ENCODE peak calls at places on chromosome 20, in ten cellular contexts. Z is astrocyte of the spinal cord; Y is WTC11; W is progenitor cell of endocrine pancreas; I is nephron progenitor cell; K is WERI-Rb-1; H is CD4-positive, alpha-beta T cell; L is AG04450; X is activated B cell treated with CpG ODN at 0.5 μM for 24 hours; O is cardiac fibroblast. P is an unnamed sample.

GRCh38 chr20:61600061-61600460 is 348.0 kb downstream of the CDH4 start:
- DNase-seq in Z (no peak), Y (no peak), W (no peak), I (no peak), K (no peak), H (no peak), L (no peak), X (no peak), O (no peak), P (no peak)

GRCh38 chr20:10508468-10509251 is 73.6 kb downstream of the SLX4IP start:
- DNase-seq in Z (peak), Y (no peak), W (no peak), I (peak), K (no peak), H (no peak), L (no peak), X (no peak), O (peak), P (no peak)

GRCh38 chr20:22403860-22404608 is 180.3 kb downstream of the FOXA2 start:
- DNase-seq in Z (no peak), Y (no peak), W (no peak), I (no peak), K (no peak), H (no peak), L (no peak), X (no peak), O (peak), P (no peak)

GRCh38 chr20:12535770-12536169 is 473.0 kb upstream of the SPTLC3 start:
- DNase-seq in Z (no peak), Y (no peak), W (no peak), I (no peak), K (no peak), H (no peak), L (no peak), X (no peak), O (no peak), P (no peak)

GRCh38 chr20:36483919-36484808 is 57.2 kb upstream of the MYL9 start:
- DNase-seq in Z (peak), Y (no peak), W (no peak), I (no peak), K (no peak), H (no peak), L (no peak), X (no peak), O (no peak), P (no peak)

GRCh38 chr20:53773792-53774371 is 180.2 kb upstream of the ZNF217 start:
- DNase-seq in Z (peak), Y (no peak), W (no peak), I (no peak), K (no peak), H (no peak), L (peak), X (no peak), O (peak), P (no peak)

GRCh38 chr20:45064812-45065211 is 36.1 kb downstream of the KCNS1 start:
- DNase-seq in Z (no peak), Y (no peak), W (no peak), I (no peak), K (no peak), H (no peak), L (no peak), X (no peak), O (no peak), P (no peak)

GRCh38 chr20:24663496-24663895 is 194.1 kb downstream of the SYNDIG1 start:
- DNase-seq in Z (no peak), Y (no peak), W (no peak), I (no peak), K (no peak), H (no peak), L (no peak), X (no peak), O (no peak), P (no peak)

GRCh38 chr20:33278700-33279099 is 4.3 kb upstream of the BPIFB1 start:
- DNase-seq in Z (no peak), Y (no peak), W (no peak), I (no peak), K (no peak), H (no peak), L (no peak), X (no peak), O (no peak), P (no peak)

GRCh38 chr20:50111120-50111828 is 1.7 kb downstream of the UBE2V1 start:
- DNase-seq in Z (peak), Y (no peak), W (no peak), I (no peak), K (no peak), H (no peak), L (no peak), X (no peak), O (peak), P (no peak)

GRCh38 chr20:44080646-44081267 is 106.2 kb downstream of the JPH2 start:
- DNase-seq in Z (peak), Y (peak), W (peak), I (peak), K (peak), H (peak), L (peak), X (peak), O (peak), P (peak)

GRCh38 chr20:50285376-50286173 is 94.9 kb downstream of the CEBPB start:
- DNase-seq in Z (peak), Y (no peak), W (no peak), I (no peak), K (no peak), H (no peak), L (no peak), X (peak), O (peak), P (no peak)

GRCh38 chr20:35040090-35040489 is 52.5 kb downstream of the TRPC4AP start:
- DNase-seq in Z (no peak), Y (no peak), W (no peak), I (no peak), K (no peak), H (no peak), L (no peak), X (no peak), O (no peak), P (no peak)

GRCh38 chr20:53739799-53740785 is 146.5 kb upstream of the ZNF217 start:
- DNase-seq in Z (no peak), Y (no peak), W (no peak), I (no peak), K (no peak), H (no peak), L (no peak), X (no peak), O (peak), P (no peak)

GRCh38 chr20:35618372-35619131 is 2.9 kb downstream of the SPAG4 start:
- DNase-seq in Z (peak), Y (peak), W (no peak), I (peak), K (peak), H (no peak), L (no peak), X (peak), O (peak), P (no peak)

GRCh38 chr20:63626424-63627128 is at the start of gene GMEB2:
- DNase-seq in Z (no peak), Y (no peak), W (no peak), I (peak), K (peak), H (peak), L (no peak), X (no peak), O (peak), P (peak)

GRCh38 chr20:5691918-5692618 is 58.1 kb upstream of the SHLD1 start:
- DNase-seq in Z (no peak), Y (no peak), W (no peak), I (peak), K (no peak), H (no peak), L (no peak), X (peak), O (no peak), P (no peak)

GRCh38 chr20:63574156-63574828 is at the start of gene HELZ2:
- DNase-seq in Z (peak), Y (peak), W (peak), I (peak), K (peak), H (peak), L (no peak), X (peak), O (peak), P (peak)

GRCh38 chr20:18390201-18390600 is 76.6 kb downstream of the DZANK1 start:
- DNase-seq in Z (no peak), Y (no peak), W (no peak), I (no peak), K (no peak), H (no peak), L (no peak), X (no peak), O (no peak), P (no peak)

GRCh38 chr20:24781061-24781980 is 167.7 kb upstream of the CST7 start:
- DNase-seq in Z (peak), Y (peak), W (no peak), I (peak), K (peak), H (no peak), L (no peak), X (no peak), O (peak), P (no peak)

GRCh38 chr20:44218441-44218840 is 7.9 kb upstream of the OSER1 start:
- DNase-seq in Z (no peak), Y (no peak), W (no peak), I (no peak), K (no peak), H (peak), L (no peak), X (no peak), O (no peak), P (no peak)

GRCh38 chr20:12695937-12696336 is 312.8 kb upstream of the SPTLC3 start:
- DNase-seq in Z (no peak), Y (peak), W (no peak), I (no peak), K (no peak), H (no peak), L (no peak), X (no peak), O (no peak), P (no peak)

GRCh38 chr20:4060054-4060795 is 44.9 kb upstream of the RNF24 start:
- DNase-seq in Z (no peak), Y (no peak), W (no peak), I (no peak), K (no peak), H (no peak), L (no peak), X (no peak), O (no peak), P (no peak)

GRCh38 chr20:25750765-25751696 is 54.4 kb upstream of the ZNF337 start:
- DNase-seq in Z (peak), Y (peak), W (no peak), I (no peak), K (no peak), H (peak), L (no peak), X (peak), O (peak), P (no peak)

GRCh38 chr20:50356522-50356880 is 153.7 kb upstream of the PTPN1 start:
- DNase-seq in Z (no peak), Y (no peak), W (no peak), I (no peak), K (peak), H (no peak), L (no peak), X (no peak), O (no peak), P (no peak)

GRCh38 chr20:16771204-16771603 is 23.0 kb downstream of the OTOR start:
- DNase-seq in Z (no peak), Y (no peak), W (no peak), I (no peak), K (no peak), H (no peak), L (no peak), X (no peak), O (no peak), P (no peak)

GRCh38 chr20:31833130-31833930 is 12.1 kb downstream of the FOXS1 start:
- DNase-seq in Z (no peak), Y (peak), W (peak), I (peak), K (peak), H (peak), L (no peak), X (peak), O (peak), P (peak)

GRCh38 chr20:49450281-49450707 is 32.2 kb downstream of the KCNB1 start:
- DNase-seq in Z (no peak), Y (peak), W (no peak), I (no peak), K (no peak), H (no peak), L (no peak), X (no peak), O (no peak), P (no peak)

GRCh38 chr20:32965115-32965514 is 39.1 kb downstream of the SUN5 start:
- DNase-seq in Z (no peak), Y (peak), W (no peak), I (no peak), K (no peak), H (no peak), L (no peak), X (no peak), O (no peak), P (no peak)

GRCh38 chr20:62010551-62011402 is 54.9 kb downstream of the TAF4 start:
- DNase-seq in Z (peak), Y (peak), W (peak), I (peak), K (peak), H (peak), L (peak), X (peak), O (peak), P (peak)

GRCh38 chr20:46283426-46283825 is 24.9 kb downstream of the CDH22 start:
- DNase-seq in Z (no peak), Y (no peak), W (no peak), I (no peak), K (no peak), H (no peak), L (no peak), X (no peak), O (no peak), P (no peak)

GRCh38 chr20:50607850-50608749 is 83.2 kb downstream of the RIPOR3 start:
- DNase-seq in Z (no peak), Y (no peak), W (no peak), I (no peak), K (no peak), H (no peak), L (no peak), X (no peak), O (no peak), P (no peak)

GRCh38 chr20:62959101-62959971 is 6.8 kb downstream of the SLC17A9 start:
- DNase-seq in Z (no peak), Y (no peak), W (no peak), I (no peak), K (no peak), H (no peak), L (no peak), X (no peak), O (no peak), P (no peak)

GRCh38 chr20:20224806-20225205 is 143.1 kb upstream of the INSM1 start:
- DNase-seq in Z (no peak), Y (no peak), W (no peak), I (no peak), K (no peak), H (no peak), L (no peak), X (no peak), O (no peak), P (no peak)

GRCh38 chr20:17925300-17925939 is 43.2 kb downstream of the SNX5 start:
- DNase-seq in Z (no peak), Y (no peak), W (no peak), I (no peak), K (peak), H (no peak), L (no peak), X (no peak), O (peak), P (no peak)

GRCh38 chr20:1005452-1006027 is 3.4 kb upstream of the RSPO4 start:
- DNase-seq in Z (no peak), Y (peak), W (no peak), I (peak), K (peak), H (no peak), L (no peak), X (no peak), O (peak), P (no peak)

GRCh38 chr20:42043921-42044320 is 425.7 kb upstream of the CHD6 start:
- DNase-seq in Z (no peak), Y (no peak), W (no peak), I (no peak), K (no peak), H (no peak), L (no peak), X (no peak), O (no peak), P (no peak)

GRCh38 chr20:38222231-38222922 is 38.2 kb downstream of the KIAA1755 start:
- DNase-seq in Z (peak), Y (peak), W (peak), I (peak), K (peak), H (peak), L (no peak), X (peak), O (peak), P (peak)

GRCh38 chr20:38224534-38224933 is 36.0 kb downstream of the KIAA1755 start:
- DNase-seq in Z (no peak), Y (no peak), W (no peak), I (no peak), K (no peak), H (no peak), L (no peak), X (no peak), O (no peak), P (no peak)

GRCh38 chr20:38223743-38224100 is 36.8 kb downstream of the KIAA1755 start:
- DNase-seq in Z (no peak), Y (no peak), W (no peak), I (no peak), K (no peak), H (no peak), L (no peak), X (no peak), O (no peak), P (no peak)

GRCh38 chr20:38221041-38221589 is 39.4 kb downstream of the KIAA1755 start:
- DNase-seq in Z (peak), Y (peak), W (peak), I (peak), K (peak), H (peak), L (no peak), X (peak), O (peak), P (peak)

GRCh38 chr20:38222923-38223742 is 37.4 kb downstream of the KIAA1755 start:
- DNase-seq in Z (no peak), Y (no peak), W (no peak), I (no peak), K (no peak), H (no peak), L (no peak), X (no peak), O (no peak), P (no peak)
- TF ChIP-seq CTCF in Z (no peak), Y (no peak), W (no peak), I (no peak), K (no peak), H (peak), L (no peak), X (no peak), O (no peak), P (no peak)

GRCh38 chr20:2238601-2239000 is 57.2 kb upstream of the TGM3 start:
- DNase-seq in Z (no peak), Y (no peak), W (no peak), I (no peak), K (no peak), H (no peak), L (no peak), X (no peak), O (no peak), P (no peak)

GRCh38 chr20:2234788-2235187 is 61.0 kb upstream of the TGM3 start:
- DNase-seq in Z (peak), Y (peak), W (no peak), I (peak), K (no peak), H (no peak), L (no peak), X (no peak), O (peak), P (no peak)

GRCh38 chr20:2236266-2236665 is 59.5 kb upstream of the TGM3 start:
- DNase-seq in Z (no peak), Y (no peak), W (no peak), I (no peak), K (no peak), H (no peak), L (no peak), X (no peak), O (peak), P (no peak)

GRCh38 chr20:2240835-2241234 is 55.0 kb upstream of the TGM3 start:
- DNase-seq in Z (no peak), Y (no peak), W (no peak), I (no peak), K (no peak), H (no peak), L (no peak), X (no peak), O (no peak), P (no peak)

DNA sequence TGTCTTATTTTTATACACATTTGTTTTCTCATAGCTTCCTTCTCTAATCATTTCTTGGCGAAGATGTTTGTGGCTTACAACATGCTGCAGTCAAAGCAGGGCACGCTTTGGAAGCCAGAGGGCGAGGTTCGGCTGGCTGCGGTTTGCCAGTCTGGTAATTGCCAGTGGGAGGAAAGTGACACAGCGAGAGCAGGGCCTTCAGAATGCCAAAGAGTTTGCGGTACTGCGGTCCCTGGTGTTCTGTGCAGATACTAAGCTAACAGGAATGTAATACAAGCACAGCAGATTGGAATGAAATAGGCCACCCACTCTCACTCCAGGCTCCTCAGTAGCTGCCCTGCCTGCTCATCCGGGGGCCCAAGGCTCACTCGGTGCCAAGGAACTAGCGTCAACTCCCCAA is 58.7 kb upstream of the TGM3 start:
- DNase-seq in Z (peak), Y (peak), W (no peak), I (no peak), K (no peak), H (no peak), L (peak), X (no peak), O (peak), P (no peak)
- TF ChIP-seq CTCF in Z (peak), Y (no peak), W (no peak), I (no peak), K (no peak), H (no peak), L (no peak), X (no peak), O (peak), P (no peak)

DNA sequence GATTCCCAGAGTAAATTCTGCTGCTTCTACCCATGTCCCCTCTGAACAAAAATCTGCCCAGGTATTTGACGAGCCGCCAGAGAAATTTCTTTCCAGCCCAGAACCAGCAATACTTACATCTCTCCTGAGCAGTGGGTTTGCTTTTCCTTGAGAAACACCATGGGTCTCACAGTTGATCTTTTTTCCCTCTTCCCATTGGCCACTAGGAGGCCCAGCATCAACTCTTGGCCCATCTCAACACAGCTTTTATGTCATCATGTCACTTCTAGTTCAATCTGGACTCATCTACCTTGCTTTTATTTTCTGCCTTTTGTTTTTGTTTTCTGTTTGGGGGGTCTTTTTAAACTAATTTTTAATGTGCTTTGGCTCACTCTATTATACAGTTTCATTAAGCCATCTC is 18.8 kb downstream of the MAFB start:
- DNase-seq in Z (no peak), Y (no peak), W (no peak), I (no peak), K (no peak), H (no peak), L (no peak), X (no peak), O (no peak), P (no peak)
- TF ChIP-seq CTCF in Z (no peak), Y (no peak), W (no peak), I (no peak), K (no peak), H (no peak), L (no peak), X (no peak), O (no peak), P (no peak)

GRCh38 chr20:51616060-51616459 is 73.5 kb upstream of the NFATC2 start:
- DNase-seq in Z (no peak), Y (no peak), W (no peak), I (no peak), K (no peak), H (no peak), L (no peak), X (no peak), O (no peak), P (no peak)
- TF ChIP-seq CTCF in Z (peak), Y (no peak), W (peak), I (no peak), K (no peak), H (no peak), L (no peak), X (no peak), O (peak), P (no peak)

P was measured in D721Med.